ENCODE peak calls at places on chromosomes 11 and 22, in four cellular contexts. D is fibroblast of mammary gland, E is foreskin fibroblast, T is cardiac fibroblast. F is an unnamed sample.
A peak's percentile ranks its signal among the peaks of the same experiment; 100 is the strongest.

GRCh38 chr22:30270841-30271240 is 4.2 kb upstream of the OSM start:
- DNase-seq in E (no peak), D (peak; percentile 55), T (peak; percentile 79), F (no peak)

GRCh38 chr11:1010551-1011319 is 25.8 kb downstream of the MUC6 start:
- DNase-seq in D (no peak), T (no peak), E (no peak), F (no peak)

GRCh38 chr22:35023692-35024363 is 42.1 kb upstream of the ISX start:
- DNase-seq in D (peak; percentile 39), T (peak; percentile 43), E (no peak), F (peak; percentile 1)

GRCh38 chr22:41699264-41700104 is at the start of gene MEI1:
- DNase-seq in T (peak; percentile 78), E (peak; percentile 53), D (peak; percentile 74), F (peak; percentile 45)

GRCh38 chr11:1047576-1048156 is 11.1 kb upstream of the MUC6 start:
- DNase-seq in T (no peak), D (no peak), E (no peak), F (no peak)

GRCh38 chr11:126115820-126116319 is 53.2 kb upstream of the CDON start:
- DNase-seq in T (peak; percentile 92), D (peak; percentile 85), E (peak; percentile 66), F (peak; percentile 79)

GRCh38 chr11:107468596-107468995 is 11.0 kb upstream of the CWF19L2 start:
- DNase-seq in D (peak; percentile 80), T (peak; percentile 47), E (peak; percentile 33), F (peak; percentile 69)

GRCh38 chr11:47944555-47945128 is 35.7 kb upstream of the PTPRJ start:
- DNase-seq in T (no peak), D (no peak), E (no peak), F (no peak)

GRCh38 chr11:119470316-119471266 is 47.6 kb upstream of the THY1 start:
- DNase-seq in E (peak; percentile 91), D (peak; percentile 99), T (peak; percentile 92), F (peak; percentile 88)

GRCh38 chr11:95569207-95569606 is 220.4 kb downstream of the FAM76B start:
- DNase-seq in T (no peak), D (no peak), E (no peak), F (no peak)

GRCh38 chr11:18046116-18046777 is at the start of gene TPH1:
- DNase-seq in D (peak; percentile 21), E (peak; percentile 18), T (peak; percentile 43), F (no peak)

GRCh38 chr11:10108901-10109665 is 184.9 kb downstream of the SBF2 start:
- DNase-seq in D (peak; percentile 70), T (peak; percentile 86), E (no peak), F (no peak)

GRCh38 chr11:133917921-133918605 is 38.7 kb downstream of the IGSF9B start:
- DNase-seq in E (no peak), D (no peak), T (no peak), F (no peak)

GRCh38 chr11:121841487-121842167 is 274.4 kb downstream of the BLID start:
- DNase-seq in E (peak; percentile 91), T (peak; percentile 86), D (peak; percentile 81), F (peak; percentile 81)

GRCh38 chr11:117761993-117762392 is 35.0 kb downstream of the DSCAML1 start:
- DNase-seq in D (no peak), T (no peak), E (no peak), F (no peak)

GRCh38 chr11:128874406-128874805 is 7.3 kb upstream of the KCNJ1 start:
- DNase-seq in D (peak; percentile 19), T (no peak), E (no peak), F (no peak)

GRCh38 chr11:72787262-72788104 is 6.4 kb downstream of the STARD10 start:
- DNase-seq in D (no peak), E (no peak), T (no peak), F (no peak)

GRCh38 chr11:2136952-2137201 is 2.3 kb downstream of the IGF2 start:
- DNase-seq in D (no peak), E (no peak), T (no peak), F (no peak)
- H3K4me3 ChIP-seq in D (no peak overlapping the region), E (peak overlapping the region; percentile 42), T (no peak overlapping the region), F (no peak overlapping the region)

DNA sequence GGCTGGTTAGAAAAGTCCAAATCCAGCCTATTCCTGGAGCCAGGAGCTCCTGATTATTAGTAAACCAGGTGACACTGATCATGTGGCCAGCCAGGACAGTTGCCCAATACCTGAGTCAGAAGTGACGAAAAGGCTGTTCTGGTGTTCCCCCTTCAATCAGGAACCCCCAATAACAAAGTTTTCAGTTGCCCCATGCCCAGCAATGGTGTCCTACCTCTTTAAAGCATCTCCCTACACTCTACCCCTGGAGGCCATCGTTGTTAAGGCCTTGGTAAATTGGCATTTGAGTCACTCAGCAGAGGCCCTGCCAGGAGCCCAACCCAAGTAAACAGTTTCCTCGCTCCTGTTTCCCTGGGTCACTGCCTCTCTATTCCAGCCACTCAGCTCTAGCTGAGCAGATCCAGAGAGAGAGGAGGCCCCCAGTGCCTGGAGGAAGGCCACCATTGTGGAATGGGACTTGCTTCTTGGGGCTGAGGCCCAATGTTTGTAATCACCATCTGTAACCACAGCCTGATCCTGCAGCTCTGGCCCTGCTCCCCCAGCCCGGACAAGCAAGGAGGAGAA is 25.0 kb downstream of the ARHGAP1 start:
- DNase-seq in T (peak; percentile 76), E (peak; percentile 64), D (peak; percentile 72), F (no peak)
- TF ChIP-seq CTCF in T (peak; percentile 26), E (no peak), D (peak; percentile 20), F (no peak)

GRCh38 chr11:16605971-16606783 is 132.3 kb upstream of the C11orf58 start:
- DNase-seq in E (peak; percentile 81), T (peak; percentile 91), D (peak; percentile 83), F (peak; percentile 56)

GRCh38 chr11:16604784-16605439 is 133.5 kb upstream of the C11orf58 start:
- DNase-seq in E (no peak), D (no peak), T (peak; percentile 49), F (no peak)

GRCh38 chr11:16606784-16607674 is 131.4 kb upstream of the C11orf58 start:
- DNase-seq in D (no peak), T (peak; percentile 24), E (no peak), F (no peak)

GRCh38 chr11:16603890-16604783 is 134.3 kb upstream of the C11orf58 start:
- DNase-seq in E (no peak), D (no peak), T (peak; percentile 42), F (no peak)

DNA sequence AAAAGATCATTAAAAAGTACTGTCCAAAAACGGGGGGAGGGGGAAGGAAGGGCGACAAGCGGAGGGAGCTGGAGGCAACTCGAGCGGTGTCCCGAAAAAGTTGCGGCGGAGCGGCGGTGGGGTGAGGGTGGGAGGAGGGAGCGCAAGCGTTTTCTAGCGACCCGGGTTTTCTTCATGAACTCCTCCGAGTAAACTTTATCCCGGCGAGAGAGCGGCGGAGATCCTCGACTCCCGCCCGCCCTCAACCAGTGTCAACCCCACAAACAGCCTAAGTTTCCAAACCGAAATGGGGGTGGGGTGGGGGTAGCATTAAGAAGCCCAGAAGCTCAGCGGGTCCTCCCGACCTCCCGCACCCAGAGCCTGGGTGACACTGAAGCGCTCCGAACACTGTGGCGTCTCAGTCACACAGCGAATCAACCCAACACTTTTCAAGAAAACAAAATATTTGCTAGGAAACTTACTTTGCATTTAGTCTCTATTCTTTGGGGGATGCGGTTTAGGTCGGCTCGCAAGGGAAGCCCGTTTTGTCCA is 132.9 kb upstream of the C11orf58 start:
- DNase-seq in E (no peak), T (peak; percentile 23), D (no peak), F (no peak)
- H3K4me3 ChIP-seq in E (peak overlapping the region; percentile 65), T (peak overlapping the region; percentile 56), D (peak overlapping the region; percentile 23), F (peak overlapping the region; percentile 32)

GRCh38 chr11:20671856-20672546 is 2.6 kb downstream of the NELL1 start:
- DNase-seq in E (no peak), T (no peak), D (no peak), F (no peak)
- TF ChIP-seq CTCF in E (no peak), T (peak; percentile 10), D (peak; percentile 19), F (peak; percentile 26)

GRCh38 chr11:32173435-32173834 is 82.6 kb downstream of the RCN1 start:
- DNase-seq in D (peak; percentile 68), T (peak; percentile 80), E (peak; percentile 60), F (peak; percentile 7)
- H3K4me3 ChIP-seq in D (peak overlapping the region; percentile 9), T (peak overlapping the region; percentile 32), E (peak overlapping the region; percentile 48), F (no peak overlapping the region)

F was measured in HFF-Myc.